ENCODE peak calls at places on chromosomes 12 and 14, in ten cellular contexts. F is ovary; Q is anterior cingulate cortex; U is stimulated activated CD4-positive, alpha-beta T cell treated with anti-CD3 and anti-CD28 coated beads, TNF-alpha, amount 100 ng/mL, for 48 hours; P is upper lobe of right lung; R is H7; M is NCI-H510A treated with DMSO at 0.1 percent for 48 hours; N is heart right ventricle; C is NCI-H460; K is nucleus accumbens. L is an unnamed sample.

GRCh38 chr14:100906420-100906819 is 2.9 kb upstream of the RTL1 start:
- DNase-seq in F (no peak), Q (no peak), U (no peak), P (no peak), R (peak; percentile 81), M (no peak), N (no peak), C (no peak), K (no peak), L (no peak)

GRCh38 chr12:57864811-57865751 is 18.6 kb upstream of the CTDSP2 start:
- DNase-seq in F (peak; percentile 85), Q (peak; percentile 24), U (peak; percentile 40), P (peak; percentile 93), R (peak; percentile 93), M (no peak), N (peak; percentile 77), C (peak; percentile 70), K (no peak), L (peak; percentile 39)

GRCh38 chr12:79071498-79071897 is 206.9 kb downstream of the SYT1 start:
- DNase-seq in F (no peak), Q (no peak), U (no peak), P (no peak), R (no peak), M (no peak), N (no peak), C (no peak), K (no peak), L (no peak)

GRCh38 chr14:29227631-29228030 is 461.0 kb downstream of the FOXG1 start:
- DNase-seq in F (no peak), Q (no peak), U (no peak), P (no peak), R (no peak), M (no peak), N (no peak), C (no peak), K (no peak), L (no peak)

GRCh38 chr12:93225094-93225493 is 152.6 kb upstream of the NUDT4 start:
- DNase-seq in F (no peak), Q (no peak), U (no peak), P (no peak), R (no peak), M (no peak), N (no peak), C (no peak), K (no peak), L (no peak)

GRCh38 chr12:124861492-124861891 is 2.2 kb downstream of the SCARB1 start:
- DNase-seq in F (peak; percentile 77), Q (peak; percentile 90), U (no peak), P (no peak), R (no peak), M (no peak), N (peak; percentile 77), C (peak; percentile 69), K (peak; percentile 90), L (no peak)

GRCh38 chr12:117161460-117162166 is 28.7 kb downstream of the FBXO21 start:
- DNase-seq in F (no peak), Q (no peak), U (no peak), P (no peak), R (no peak), M (no peak), N (no peak), C (no peak), K (no peak), L (no peak)

GRCh38 chr14:72776701-72777255 is 117.1 kb downstream of the DPF3 start:
- DNase-seq in F (peak; percentile 52), Q (no peak), U (no peak), P (no peak), R (no peak), M (no peak), N (no peak), C (no peak), K (no peak), L (no peak)

GRCh38 chr14:26593377-26593776 is 4.5 kb downstream of the NOVA1 start:
- DNase-seq in F (no peak), Q (no peak), U (no peak), P (no peak), R (no peak), M (no peak), N (no peak), C (no peak), K (no peak), L (no peak)

GRCh38 chr14:104892517-104893434 is 27.7 kb downstream of the CEP170B start:
- DNase-seq in F (peak; percentile 21), Q (no peak), U (no peak), P (peak; percentile 65), R (peak; percentile 66), M (no peak), N (peak; percentile 4), C (no peak), K (no peak), L (no peak)